ENCODE peak calls at places on chromosomes 16 and 17, in ten cellular contexts. P is CD4-positive, alpha-beta memory T cell; V is CD8-positive, alpha-beta memory T cell; H is stomach; J is endodermal cell; K is CD8-positive, alpha-beta T cell; C is thoracic aorta; F is cardiac muscle cell; W is AG04450; D is right cardiac atrium. Y is an unnamed sample. For H3K9me3, the result is how much of the 10 kb centered on the place peaks cover.

GRCh38 chr17:18951941-18952842 is at the start of gene SLC5A10:
- DNase-seq in P (no peak), V (no peak), H (no peak), J (peak), K (no peak), C (no peak), F (no peak), W (no peak), D (no peak), Y (no peak)

GRCh38 chr17:82804442-82805191 is 35.2 kb downstream of the ZNF750 start:
- DNase-seq in P (no peak), V (no peak), H (peak), J (no peak), K (no peak), C (no peak), F (peak), W (no peak), D (peak), Y (no peak)

GRCh38 chr17:67733371-67733770 is 15.6 kb downstream of the NOL11 start:
- DNase-seq in P (no peak), V (no peak), H (no peak), J (peak), K (no peak), C (no peak), F (no peak), W (no peak), D (no peak), Y (no peak)

GRCh38 chr16:2455081-2455845 is 4.6 kb upstream of the TEDC2 start:
- DNase-seq in P (no peak), V (no peak), H (no peak), J (no peak), K (no peak), C (no peak), F (no peak), W (no peak), D (no peak), Y (no peak)

GRCh38 chr16:17930280-17930679 is 406.3 kb downstream of the NPIPA8 start:
- DNase-seq in P (no peak), V (no peak), H (no peak), J (peak), K (no peak), C (no peak), F (no peak), W (no peak), D (no peak), Y (no peak)

GRCh38 chr16:27318399-27319256 is 4.9 kb downstream of the IL4R start:
- DNase-seq in P (peak), V (peak), H (no peak), J (peak), K (peak), C (no peak), F (peak), W (no peak), D (peak), Y (peak)

GRCh38 chr16:89026121-89026612 is 49.2 kb upstream of the CBFA2T3 start:
- DNase-seq in P (peak), V (peak), H (no peak), J (peak), K (no peak), C (no peak), F (no peak), W (no peak), D (no peak), Y (no peak)

GRCh38 chr17:4365628-4366311 is 705 bp downstream of the UBE2G1 start:
- DNase-seq in P (no peak), V (peak), H (no peak), J (peak), K (no peak), C (no peak), F (peak), W (no peak), D (no peak), Y (peak)

GRCh38 chr17:68293490-68294195 is 2.3 kb downstream of the ARSG start:
- DNase-seq in P (no peak), V (no peak), H (no peak), J (no peak), K (no peak), C (no peak), F (no peak), W (no peak), D (no peak), Y (no peak)

GRCh38 chr17:38881600-38882191 is 11.8 kb downstream of the LASP1 start:
- DNase-seq in P (no peak), V (peak), H (peak), J (peak), K (peak), C (no peak), F (peak), W (no peak), D (peak), Y (no peak)

GRCh38 chr17:82351713-82352488 is 7.1 kb upstream of the TEX19 start:
- DNase-seq in P (peak), V (peak), H (peak), J (peak), K (peak), C (peak), F (peak), W (peak), D (peak), Y (peak)

GRCh38 chr17:40563371-40564052 is 1.8 kb downstream of the CCR7 start:
- DNase-seq in P (no peak), V (no peak), H (peak), J (peak), K (peak), C (no peak), F (no peak), W (no peak), D (no peak), Y (no peak)

GRCh38 chr17:72465191-72466024 is 344.6 kb downstream of the SOX9 start:
- DNase-seq in P (no peak), V (no peak), H (peak), J (peak), K (no peak), C (no peak), F (peak), W (peak), D (no peak), Y (no peak)

GRCh38 chr17:65531508-65532431 is 29.7 kb downstream of the AXIN2 start:
- DNase-seq in P (no peak), V (no peak), H (peak), J (peak), K (no peak), C (no peak), F (peak), W (peak), D (peak), Y (no peak)

GRCh38 chr16:68607443-68607842 is 37.7 kb upstream of the CDH3 start:
- DNase-seq in P (no peak), V (no peak), H (no peak), J (no peak), K (no peak), C (no peak), F (no peak), W (no peak), D (no peak), Y (no peak)

GRCh38 chr16:9807302-9807701 is 374.9 kb downstream of the GRIN2A start:
- DNase-seq in P (no peak), V (no peak), H (no peak), J (no peak), K (no peak), C (no peak), F (no peak), W (no peak), D (no peak), Y (no peak)

GRCh38 chr17:5592382-5592781 is 8.1 kb upstream of the NLRP1 start:
- DNase-seq in P (peak), V (no peak), H (no peak), J (peak), K (no peak), C (no peak), F (peak), W (peak), D (no peak), Y (no peak)

GRCh38 chr17:67717192-67717623 is 528 bp upstream of the NOL11 start:
- DNase-seq in P (no peak), V (no peak), H (no peak), J (no peak), K (peak), C (no peak), F (no peak), W (no peak), D (no peak), Y (no peak)

GRCh38 chr16:81374514-81374913 is 59.8 kb downstream of the GAN start:
- DNase-seq in P (no peak), V (no peak), H (no peak), J (no peak), K (no peak), C (no peak), F (no peak), W (no peak), D (no peak), Y (no peak)

GRCh38 chr17:79038545-79039135 is 14.7 kb downstream of the C1QTNF1 start:
- DNase-seq in P (no peak), V (no peak), H (no peak), J (peak), K (no peak), C (no peak), F (peak), W (peak), D (peak), Y (no peak)

GRCh38 chr17:76528156-76528527 is 9.4 kb downstream of the CYGB start:
- DNase-seq in P (no peak), V (no peak), H (no peak), J (no peak), K (no peak), C (no peak), F (no peak), W (no peak), D (no peak), Y (no peak)

GRCh38 chr16:49528035-49528434 is 154.4 kb downstream of the C16orf78 start:
- DNase-seq in P (no peak), V (no peak), H (no peak), J (no peak), K (no peak), C (no peak), F (peak), W (no peak), D (peak), Y (no peak)

GRCh38 chr17:51152766-51153209 is 571 bp upstream of the NME1 start:
- DNase-seq in P (no peak), V (no peak), H (no peak), J (no peak), K (no peak), C (no peak), F (peak), W (no peak), D (no peak), Y (no peak)

GRCh38 chr16:22386976-22387375 is 12.6 kb upstream of the CDR2 start:
- DNase-seq in P (no peak), V (no peak), H (no peak), J (no peak), K (no peak), C (no peak), F (peak), W (peak), D (no peak), Y (no peak)

GRCh38 chr17:14165672-14166071 is 71.0 kb downstream of the CDRT15 start:
- DNase-seq in P (no peak), V (no peak), H (no peak), J (no peak), K (no peak), C (no peak), F (no peak), W (no peak), D (no peak), Y (no peak)

GRCh38 chr17:15321556-15322250 is 19.7 kb downstream of the TEKT3 start:
- DNase-seq in P (no peak), V (no peak), H (no peak), J (no peak), K (no peak), C (no peak), F (no peak), W (peak), D (no peak), Y (no peak)

GRCh38 chr16:50469121-50469743 is 79.0 kb upstream of the NKD1 start:
- DNase-seq in P (no peak), V (no peak), H (no peak), J (no peak), K (no peak), C (no peak), F (no peak), W (no peak), D (no peak), Y (no peak)

GRCh38 chr16:79316004-79316458 is 284.5 kb downstream of the MAF start:
- DNase-seq in P (no peak), V (no peak), H (no peak), J (no peak), K (no peak), C (no peak), F (no peak), W (no peak), D (no peak), Y (no peak)

GRCh38 chr17:41977991-41978390 is 11.4 kb downstream of the CNP start:
- DNase-seq in P (no peak), V (no peak), H (peak), J (no peak), K (no peak), C (no peak), F (no peak), W (no peak), D (no peak), Y (no peak)

DNA sequence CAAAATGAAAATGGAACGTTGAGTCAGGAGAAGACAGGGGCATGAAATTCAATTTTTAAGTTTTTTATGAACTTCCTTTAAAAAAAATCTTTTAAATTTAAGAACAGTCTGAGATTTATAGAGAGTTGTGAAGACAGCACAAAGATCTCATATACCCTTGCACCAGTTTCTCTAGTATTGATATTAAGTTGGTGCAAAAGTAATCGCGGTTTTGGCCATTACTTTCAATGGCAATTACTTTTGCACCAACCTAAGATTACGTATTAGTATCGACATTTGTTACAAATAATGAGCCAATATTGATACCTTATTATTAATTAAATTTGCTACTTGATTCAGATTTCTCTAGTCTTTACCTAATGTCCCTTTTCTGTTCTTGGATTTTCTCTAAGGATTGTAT is 684.4 kb upstream of the CDH8 start:
- DNase-seq in P (no peak), V (no peak), H (no peak), J (no peak), K (no peak), C (no peak), F (no peak), W (no peak), D (no peak), Y (no peak)
- H3K9me3 ChIP-seq in P (under half), V (under half), H (under half), J (under half), K (under half), C (under half), F (under half), W (under half), D (under half), Y (under half)

DNA sequence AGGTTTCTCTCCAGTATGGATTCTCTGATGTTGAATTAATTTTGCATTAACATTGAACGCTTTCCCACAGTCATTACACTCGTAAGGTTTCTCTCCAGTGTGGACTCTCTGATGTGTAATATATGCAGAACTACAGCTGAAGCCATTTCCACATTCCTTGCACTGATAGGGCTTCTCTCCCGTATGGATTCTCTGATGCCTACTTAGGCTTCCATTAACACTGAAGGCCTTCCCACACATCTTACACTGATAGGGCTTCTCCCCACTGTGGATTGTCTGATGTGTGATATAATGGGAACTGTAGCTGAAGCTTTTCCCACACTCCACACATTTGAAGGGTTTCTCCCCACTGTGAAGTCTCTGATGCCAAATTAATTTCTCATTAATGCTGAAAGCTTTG is 7.2 kb upstream of the TLE7 start:
- DNase-seq in P (no peak), V (no peak), H (no peak), J (no peak), K (no peak), C (no peak), F (no peak), W (no peak), D (no peak), Y (no peak)
- H3K9me3 ChIP-seq in P (under half), V (under half), H (half or more), J (half or more), K (under half), C (half or more), F (under half), W (half or more), D (under half), Y (under half)

GRCh38 chr16:847151-847550 is 46.6 kb upstream of the GNG13 start:
- DNase-seq in P (no peak), V (no peak), H (no peak), J (no peak), K (no peak), C (no peak), F (no peak), W (no peak), D (no peak), Y (no peak)
- H3K9me3 ChIP-seq in P (under half), V (under half), H (under half), J (under half), K (under half), C (under half), F (under half), W (half or more), D (under half), Y (under half)

DNA sequence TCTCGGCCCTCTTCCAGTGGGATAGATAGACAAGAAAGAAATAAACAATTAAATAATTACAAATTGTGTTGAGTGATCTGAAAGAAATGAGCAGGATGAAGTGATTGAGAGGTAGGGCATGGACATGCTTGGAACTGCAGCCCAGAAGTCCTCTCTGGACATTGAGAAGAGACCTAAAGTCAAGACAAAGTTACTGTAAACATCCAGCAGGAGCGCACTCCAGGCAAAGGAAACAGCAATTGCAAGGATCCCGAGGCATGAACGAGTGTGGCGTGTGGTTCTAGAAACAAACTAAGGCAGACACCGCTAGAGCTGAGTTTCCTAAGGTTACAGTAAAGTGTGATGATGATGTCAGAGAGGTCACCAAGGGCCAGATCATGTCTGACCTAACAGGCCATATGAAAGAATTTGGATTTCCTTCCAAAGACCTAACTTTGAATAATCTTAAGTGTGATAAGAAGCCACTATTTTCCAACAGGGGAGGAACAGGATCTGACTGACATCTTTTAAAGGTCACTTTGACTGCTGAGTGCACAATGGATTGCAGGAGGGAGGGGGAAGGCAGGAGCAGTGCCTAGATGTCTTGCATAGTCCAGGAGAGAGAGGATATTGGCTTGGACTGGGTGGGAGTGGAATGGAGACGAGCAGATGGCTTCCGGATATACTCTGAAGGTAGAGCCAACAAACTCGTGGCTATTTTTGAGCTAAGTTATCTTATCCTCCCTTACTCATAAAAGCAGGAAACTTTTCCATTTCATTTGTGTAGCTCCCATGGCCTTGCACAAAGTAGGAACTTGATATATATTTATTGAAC is 19.0 kb downstream of the ABCC12 start:
- DNase-seq in P (no peak), V (no peak), H (no peak), J (no peak), K (no peak), C (no peak), F (peak), W (no peak), D (no peak), Y (no peak)
- H3K9me3 ChIP-seq in P (under half), V (under half), H (under half), J (under half), K (under half), C (under half), F (under half), W (under half), D (under half), Y (under half)

DNA sequence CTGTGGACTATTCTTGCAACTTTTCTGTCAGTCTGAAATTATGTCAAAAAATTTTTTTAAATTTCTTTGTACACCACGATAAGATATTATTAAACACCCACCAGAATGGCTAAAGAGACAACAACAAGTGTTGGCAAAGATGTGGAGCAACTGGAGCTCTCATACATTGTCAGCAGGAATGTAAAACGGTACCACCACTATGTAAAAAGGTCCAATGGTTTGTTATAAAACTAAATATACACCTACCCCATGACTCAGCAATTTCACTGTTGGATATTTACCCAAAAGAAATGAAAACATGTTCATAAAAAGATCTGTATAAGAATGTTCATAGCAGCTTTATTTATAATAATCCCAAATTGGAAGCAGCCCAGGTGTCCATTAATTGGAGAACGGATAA is 7.2 kb downstream of the KIAA0753 start:
- DNase-seq in P (no peak), V (no peak), H (no peak), J (no peak), K (no peak), C (no peak), F (no peak), W (no peak), D (no peak), Y (no peak)
- H3K9me3 ChIP-seq in P (under half), V (under half), H (under half), J (under half), K (under half), C (under half), F (under half), W (under half), D (under half), Y (under half)